ENCODE peak calls at places on chromosomes 13 and 19, in four cellular contexts. H is fibroblast of pulmonary artery, M is tibial nerve, G is C1 segment of cervical spinal cord. F is an unnamed sample.

GRCh38 chr13:44474122-44474910 is 100.7 kb downstream of the SERP2 start:
- DNase-seq in H (peak; percentile 17), M (no peak), G (no peak), F (no peak)

GRCh38 chr19:50982186-50982585 is 1.5 kb downstream of the KLK7 start:
- DNase-seq in H (no peak), M (no peak), G (no peak), F (no peak)

GRCh38 chr13:99042851-99043250 is 65.0 kb upstream of the DOCK9 start:
- DNase-seq in H (no peak), M (no peak), G (no peak), F (no peak)

GRCh38 chr13:53342623-53343022 is 314.0 kb downstream of the OLFM4 start:
- DNase-seq in H (no peak), M (no peak), G (no peak), F (no peak)

GRCh38 chr13:74751739-74752138 is 617.5 kb upstream of the KLF12 start:
- DNase-seq in H (no peak), M (no peak), G (no peak), F (no peak)

GRCh38 chr13:45658586-45659235 is 43.2 kb upstream of the ERICH6B start:
- DNase-seq in H (peak; percentile 2), M (no peak), G (no peak), F (no peak)

GRCh38 chr13:113141591-113141950 is 16.9 kb upstream of the PROZ start:
- DNase-seq in H (no peak), M (no peak), G (no peak), F (no peak)

GRCh38 chr13:55727683-55728082 is 1413.0 kb upstream of the PRR20A start:
- DNase-seq in H (no peak), M (no peak), G (no peak), F (no peak)

GRCh38 chr13:43629691-43630480 is 156.9 kb downstream of the ENOX1 start:
- DNase-seq in H (peak; percentile 18), M (no peak), G (no peak), F (no peak)

GRCh38 chr19:3646336-3647092 is 19.9 kb upstream of the CACTIN start:
- DNase-seq in H (no peak), M (no peak), G (no peak), F (no peak)

GRCh38 chr19:55014714-55015113 is 23.4 kb downstream of the GP6 start:
- DNase-seq in H (no peak), M (no peak), G (no peak), F (no peak)

GRCh38 chr13:112821340-112822055 is 131.7 kb downstream of the ATP11A start:
- DNase-seq in H (no peak), M (no peak), G (no peak), F (no peak)

GRCh38 chr13:31380728-31381127 is 181.0 kb downstream of the B3GLCT start:
- DNase-seq in H (no peak), M (no peak), G (no peak), F (no peak)

GRCh38 chr19:38919837-38920528 is 8.0 kb upstream of the CCER2 start:
- DNase-seq in H (no peak), M (no peak), G (no peak), F (peak; percentile 83)

GRCh38 chr13:74576504-74576903 is 442.3 kb upstream of the KLF12 start:
- DNase-seq in H (no peak), M (no peak), G (no peak), F (no peak)

F was measured in chondrocyte.